ENCODE peak calls at places on chromosomes 3 and 15, in nine cellular contexts. One of them, this sample, is unnamed. For H3K27me3, the result is how much of the 10 kb centered on the place peaks cover.

GRCh38 chr3:144394052-144394451 is 422.4 kb downstream of the DIPK2A start:
- DNase-seq in transverse colon: no peak
- DNase-seq in esophagus squamous epithelium: no peak
- DNase-seq in right lobe of liver: no peak
- DNase-seq in spleen: no peak
- DNase-seq in GM12878: no peak
- DNase-seq in IMR-90: peak
- DNase-seq in heart left ventricle: no peak
- DNase-seq in HCT116: no peak
- DNase-seq in this sample: no peak

GRCh38 chr3:105705011-105705410 is 163.8 kb downstream of the CBLB start:
- DNase-seq in transverse colon: no peak
- DNase-seq in esophagus squamous epithelium: no peak
- DNase-seq in right lobe of liver: no peak
- DNase-seq in spleen: no peak
- DNase-seq in GM12878: no peak
- DNase-seq in IMR-90: no peak
- DNase-seq in heart left ventricle: no peak
- DNase-seq in HCT116: no peak
- DNase-seq in this sample: no peak

GRCh38 chr3:49799761-49800160 is at the start of gene CDHR4:
- DNase-seq in transverse colon: no peak
- DNase-seq in esophagus squamous epithelium: no peak
- DNase-seq in right lobe of liver: no peak
- DNase-seq in spleen: no peak
- DNase-seq in GM12878: no peak
- DNase-seq in IMR-90: peak
- DNase-seq in heart left ventricle: peak
- DNase-seq in HCT116: peak
- DNase-seq in this sample: no peak

GRCh38 chr3:8836096-8836495 is 66.7 kb upstream of the OXTR start:
- DNase-seq in transverse colon: no peak
- DNase-seq in esophagus squamous epithelium: no peak
- DNase-seq in right lobe of liver: no peak
- DNase-seq in spleen: no peak
- DNase-seq in GM12878: no peak
- DNase-seq in IMR-90: no peak
- DNase-seq in heart left ventricle: no peak
- DNase-seq in HCT116: no peak
- DNase-seq in this sample: no peak

GRCh38 chr15:59137566-59137965 is 32.6 kb downstream of the CCNB2 start:
- DNase-seq in transverse colon: no peak
- DNase-seq in esophagus squamous epithelium: no peak
- DNase-seq in right lobe of liver: no peak
- DNase-seq in spleen: no peak
- DNase-seq in GM12878: no peak
- DNase-seq in IMR-90: no peak
- DNase-seq in heart left ventricle: no peak
- DNase-seq in HCT116: no peak
- DNase-seq in this sample: no peak

GRCh38 chr3:99126291-99126690 is 224.8 kb upstream of the DCBLD2 start:
- DNase-seq in transverse colon: no peak
- DNase-seq in esophagus squamous epithelium: no peak
- DNase-seq in right lobe of liver: no peak
- DNase-seq in spleen: no peak
- DNase-seq in GM12878: no peak
- DNase-seq in IMR-90: peak
- DNase-seq in heart left ventricle: no peak
- DNase-seq in HCT116: no peak
- DNase-seq in this sample: no peak

GRCh38 chr3:158221426-158221825 is 111.5 kb downstream of the RSRC1 start:
- DNase-seq in transverse colon: no peak
- DNase-seq in esophagus squamous epithelium: no peak
- DNase-seq in right lobe of liver: no peak
- DNase-seq in spleen: no peak
- DNase-seq in GM12878: no peak
- DNase-seq in IMR-90: peak
- DNase-seq in heart left ventricle: no peak
- DNase-seq in HCT116: no peak
- DNase-seq in this sample: no peak

GRCh38 chr3:35659808-35660207 is 20.5 kb downstream of the ARPP21 start:
- DNase-seq in transverse colon: peak
- DNase-seq in esophagus squamous epithelium: no peak
- DNase-seq in right lobe of liver: peak
- DNase-seq in spleen: no peak
- DNase-seq in GM12878: no peak
- DNase-seq in IMR-90: no peak
- DNase-seq in heart left ventricle: no peak
- DNase-seq in HCT116: no peak
- DNase-seq in this sample: peak

GRCh38 chr3:193168911-193169310 is 72.1 kb upstream of the PLAAT1 start:
- DNase-seq in transverse colon: no peak
- DNase-seq in esophagus squamous epithelium: no peak
- DNase-seq in right lobe of liver: no peak
- DNase-seq in spleen: no peak
- DNase-seq in GM12878: no peak
- DNase-seq in IMR-90: no peak
- DNase-seq in heart left ventricle: no peak
- DNase-seq in HCT116: no peak
- DNase-seq in this sample: no peak

GRCh38 chr3:178063475-178063874 is 472.8 kb upstream of the KCNMB2 start:
- DNase-seq in transverse colon: no peak
- DNase-seq in esophagus squamous epithelium: no peak
- DNase-seq in right lobe of liver: no peak
- DNase-seq in spleen: no peak
- DNase-seq in GM12878: no peak
- DNase-seq in IMR-90: peak
- DNase-seq in heart left ventricle: no peak
- DNase-seq in HCT116: no peak
- DNase-seq in this sample: peak

GRCh38 chr3:12903881-12904280 is 62.5 kb upstream of the RPL32 start:
- DNase-seq in transverse colon: no peak
- DNase-seq in esophagus squamous epithelium: no peak
- DNase-seq in right lobe of liver: peak
- DNase-seq in spleen: peak
- DNase-seq in GM12878: no peak
- DNase-seq in IMR-90: no peak
- DNase-seq in heart left ventricle: peak
- DNase-seq in HCT116: no peak
- DNase-seq in this sample: no peak

GRCh38 chr3:48023377-48023776 is 7.2 kb upstream of the MAP4 start:
- DNase-seq in transverse colon: no peak
- DNase-seq in esophagus squamous epithelium: no peak
- DNase-seq in right lobe of liver: no peak
- DNase-seq in spleen: no peak
- DNase-seq in GM12878: no peak
- DNase-seq in IMR-90: peak
- DNase-seq in heart left ventricle: no peak
- DNase-seq in HCT116: no peak
- DNase-seq in this sample: no peak

GRCh38 chr3:122800031-122800430 is 5.2 kb downstream of the SLC49A4 start:
- DNase-seq in transverse colon: no peak
- DNase-seq in esophagus squamous epithelium: no peak
- DNase-seq in right lobe of liver: no peak
- DNase-seq in spleen: no peak
- DNase-seq in GM12878: no peak
- DNase-seq in IMR-90: no peak
- DNase-seq in heart left ventricle: no peak
- DNase-seq in HCT116: no peak
- DNase-seq in this sample: no peak

GRCh38 chr3:52845157-52845556 is 10.3 kb upstream of the MUSTN1 start:
- DNase-seq in transverse colon: peak
- DNase-seq in esophagus squamous epithelium: no peak
- DNase-seq in right lobe of liver: peak
- DNase-seq in spleen: peak
- DNase-seq in GM12878: no peak
- DNase-seq in IMR-90: peak
- DNase-seq in heart left ventricle: peak
- DNase-seq in HCT116: no peak
- DNase-seq in this sample: peak

DNA sequence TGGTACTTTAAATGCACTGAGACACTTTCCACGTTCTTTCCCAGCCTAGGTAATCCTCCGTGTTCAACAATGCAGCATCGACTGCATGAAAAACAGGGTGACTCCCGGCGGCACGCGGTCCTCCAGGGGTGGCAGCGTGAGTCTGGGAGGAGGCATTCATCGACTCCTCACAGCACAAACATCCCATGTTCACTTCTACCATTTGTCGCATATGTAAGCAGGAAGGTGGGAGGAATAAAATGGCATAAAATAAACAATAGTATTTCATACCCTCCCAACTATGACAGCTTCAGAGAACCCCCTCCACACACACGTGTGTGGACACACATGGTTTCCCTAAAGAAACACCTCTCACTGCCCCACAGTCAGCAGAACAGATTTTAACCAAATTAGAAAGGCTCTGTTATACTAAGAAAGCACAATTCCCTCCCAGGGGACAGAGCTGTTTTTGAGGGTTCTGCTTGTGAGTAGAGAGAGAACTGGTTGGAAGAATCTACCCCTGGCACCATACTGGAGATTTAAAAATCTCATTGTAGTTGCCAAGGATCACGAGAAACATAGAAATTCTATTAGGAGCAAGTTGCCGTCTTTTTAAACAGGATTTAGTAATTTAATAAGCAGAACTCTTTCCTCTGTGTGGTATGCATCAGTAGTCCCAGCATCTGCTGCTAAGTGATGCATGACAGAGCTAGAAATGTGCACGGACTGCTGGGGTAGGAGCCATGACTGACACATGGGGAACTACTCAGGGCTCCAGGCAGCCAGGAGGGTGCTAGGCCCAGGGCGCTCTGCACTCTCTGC is 6.0 kb downstream of the FAM43A start:
- DNase-seq in transverse colon: no peak
- DNase-seq in esophagus squamous epithelium: no peak
- DNase-seq in right lobe of liver: no peak
- DNase-seq in spleen: peak
- DNase-seq in GM12878: peak
- DNase-seq in IMR-90: no peak
- DNase-seq in heart left ventricle: no peak
- DNase-seq in HCT116: no peak
- DNase-seq in this sample: no peak
- TF ChIP-seq POLR2A in transverse colon: no peak
- TF ChIP-seq POLR2A in esophagus squamous epithelium: no peak
- TF ChIP-seq POLR2A in right lobe of liver: no peak
- TF ChIP-seq POLR2A in spleen: no peak
- TF ChIP-seq POLR2A in GM12878: peak
- TF ChIP-seq POLR2A in IMR-90: no peak
- TF ChIP-seq POLR2A in heart left ventricle: no peak
- TF ChIP-seq POLR2A in HCT116: no peak
- TF ChIP-seq POLR2A in this sample: no peak

GRCh38 chr3:188455748-188456147 is 301.8 kb downstream of the LPP start:
- DNase-seq in transverse colon: no peak
- DNase-seq in esophagus squamous epithelium: no peak
- DNase-seq in right lobe of liver: no peak
- DNase-seq in spleen: no peak
- DNase-seq in GM12878: no peak
- DNase-seq in IMR-90: peak
- DNase-seq in heart left ventricle: no peak
- DNase-seq in HCT116: no peak
- DNase-seq in this sample: no peak

GRCh38 chr3:188453431-188454384 is 299.8 kb downstream of the LPP start:
- DNase-seq in transverse colon: no peak
- DNase-seq in esophagus squamous epithelium: no peak
- DNase-seq in right lobe of liver: no peak
- DNase-seq in spleen: no peak
- DNase-seq in GM12878: no peak
- DNase-seq in IMR-90: no peak
- DNase-seq in heart left ventricle: no peak
- DNase-seq in HCT116: no peak
- DNase-seq in this sample: no peak

GRCh38 chr3:188458761-188459160 is 304.8 kb downstream of the LPP start:
- DNase-seq in transverse colon: no peak
- DNase-seq in esophagus squamous epithelium: no peak
- DNase-seq in right lobe of liver: no peak
- DNase-seq in spleen: no peak
- DNase-seq in GM12878: no peak
- DNase-seq in IMR-90: no peak
- DNase-seq in heart left ventricle: no peak
- DNase-seq in HCT116: no peak
- DNase-seq in this sample: no peak
- H3K27me3 ChIP-seq in transverse colon: under half
- H3K27me3 ChIP-seq in esophagus squamous epithelium: under half
- H3K27me3 ChIP-seq in right lobe of liver: under half
- H3K27me3 ChIP-seq in spleen: under half
- H3K27me3 ChIP-seq in GM12878: under half
- H3K27me3 ChIP-seq in IMR-90: under half
- H3K27me3 ChIP-seq in heart left ventricle: under half
- H3K27me3 ChIP-seq in HCT116: under half
- H3K27me3 ChIP-seq in this sample: under half

DNA sequence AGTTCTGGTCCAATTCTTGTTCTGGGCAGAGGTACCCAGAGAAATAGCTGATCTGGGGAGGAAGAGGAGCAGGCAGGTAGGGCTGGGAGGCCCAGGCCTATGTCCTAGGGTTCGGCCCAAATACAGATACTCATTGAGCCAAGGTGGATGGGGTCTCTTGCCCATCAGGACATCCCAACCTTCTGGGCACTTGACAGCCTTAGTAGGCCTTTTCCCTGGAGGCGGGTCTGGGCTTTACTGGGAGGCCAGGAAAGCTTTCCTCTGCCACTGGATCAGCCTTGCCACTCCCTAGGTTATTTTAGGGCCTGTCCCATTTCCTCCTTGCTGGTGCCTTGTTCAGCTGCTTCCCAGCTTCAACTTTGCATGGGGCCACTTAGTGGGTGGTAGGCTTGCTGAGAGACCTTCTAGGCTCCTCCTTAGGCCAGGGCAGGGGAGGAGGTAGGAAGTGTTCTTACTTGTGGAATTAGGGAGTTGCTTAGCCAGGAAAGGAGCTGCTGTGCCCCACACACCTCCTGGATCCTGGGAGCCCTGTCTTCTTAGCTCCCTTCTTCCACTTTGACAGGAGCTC is 9.7 kb downstream of the TEX264 start:
- DNase-seq in transverse colon: no peak
- DNase-seq in esophagus squamous epithelium: no peak
- DNase-seq in right lobe of liver: peak
- DNase-seq in spleen: peak
- DNase-seq in GM12878: no peak
- DNase-seq in IMR-90: no peak
- DNase-seq in heart left ventricle: peak
- DNase-seq in HCT116: no peak
- DNase-seq in this sample: no peak
- TF ChIP-seq POLR2A in transverse colon: no peak
- TF ChIP-seq POLR2A in esophagus squamous epithelium: no peak
- TF ChIP-seq POLR2A in right lobe of liver: no peak
- TF ChIP-seq POLR2A in spleen: no peak
- TF ChIP-seq POLR2A in GM12878: no peak
- TF ChIP-seq POLR2A in IMR-90: no peak
- TF ChIP-seq POLR2A in heart left ventricle: no peak
- TF ChIP-seq POLR2A in HCT116: no peak
- TF ChIP-seq POLR2A in this sample: no peak

DNA sequence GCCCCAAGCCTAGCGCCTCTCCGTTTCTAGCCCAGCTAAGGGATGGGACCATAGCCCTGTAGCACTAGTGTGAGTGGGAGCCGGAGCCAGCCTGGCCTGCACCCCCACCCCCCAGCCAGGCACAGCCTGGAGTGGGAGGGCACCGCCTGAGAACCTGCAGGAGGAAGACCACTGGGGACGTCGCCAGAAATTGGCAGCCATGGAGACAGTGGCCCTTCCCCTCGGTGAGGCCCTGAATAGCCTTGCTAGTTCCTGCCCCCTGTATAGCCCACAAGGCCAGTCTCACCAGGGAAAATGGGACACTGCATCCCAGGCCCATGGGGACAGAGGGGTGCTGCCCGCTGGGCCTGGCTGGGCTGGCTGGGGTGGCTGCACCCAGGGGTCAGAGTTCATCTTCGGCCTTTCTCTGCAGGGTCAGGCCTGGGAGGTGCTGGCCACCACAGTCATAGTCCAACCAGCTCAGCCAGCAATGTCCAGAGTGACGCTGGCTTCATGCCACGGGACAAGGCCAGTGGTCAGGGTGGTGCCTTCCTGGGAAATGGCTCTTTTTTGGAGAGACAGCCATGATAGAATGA is 22.5 kb upstream of the KLF13 start:
- DNase-seq in transverse colon: no peak
- DNase-seq in esophagus squamous epithelium: no peak
- DNase-seq in right lobe of liver: peak
- DNase-seq in spleen: peak
- DNase-seq in GM12878: no peak
- DNase-seq in IMR-90: no peak
- DNase-seq in heart left ventricle: peak
- DNase-seq in HCT116: no peak
- DNase-seq in this sample: no peak
- H3K27me3 ChIP-seq in transverse colon: under half
- H3K27me3 ChIP-seq in esophagus squamous epithelium: under half
- H3K27me3 ChIP-seq in right lobe of liver: under half
- H3K27me3 ChIP-seq in spleen: under half
- H3K27me3 ChIP-seq in GM12878: under half
- H3K27me3 ChIP-seq in IMR-90: under half
- H3K27me3 ChIP-seq in heart left ventricle: under half
- H3K27me3 ChIP-seq in HCT116: under half
- H3K27me3 ChIP-seq in this sample: under half

This sample was measured in prostate gland.